ENCODE peak calls at places on chromosome 4, in seven cellular contexts. H is HCT116, X is WTC11, C is HepG2, B is K562, G is GM12878, Q is H1. Z is an unnamed sample.

GRCh38 chr4:74578329-74578728 is 133.4 kb downstream of the AREG start:
- DNase-seq in X (no peak), B (no peak), H (no peak), G (no peak), C (no peak), Q (no peak), Z (no peak)

GRCh38 chr4:7808181-7808580 is 131.5 kb downstream of the AFAP1 start:
- DNase-seq in G (no peak), Q (no peak), H (no peak), X (no peak), C (no peak), B (no peak), Z (no peak)

GRCh38 chr4:91280551-91281290 is 1023.0 kb upstream of the GRID2 start:
- DNase-seq in G (no peak), H (no peak), C (no peak), B (no peak), X (no peak), Q (no peak), Z (no peak)

GRCh38 chr4:186826866-186827541 is 103.3 kb upstream of the FAT1 start:
- DNase-seq in B (no peak), X (no peak), G (no peak), C (peak), H (no peak), Q (no peak), Z (no peak)

GRCh38 chr4:151226004-151226932 is 50.7 kb upstream of the PRSS48 start:
- DNase-seq in G (no peak), B (no peak), H (peak), C (no peak), X (no peak), Q (no peak), Z (no peak)

GRCh38 chr4:118936406-118936805 is 47.8 kb downstream of the SYNPO2 start:
- DNase-seq in C (no peak), X (no peak), H (no peak), Q (no peak), B (no peak), G (no peak), Z (no peak)

GRCh38 chr4:6751611-6752485 is 30.7 kb upstream of the KIAA0232 start:
- DNase-seq in B (no peak), C (no peak), G (no peak), Q (no peak), H (no peak), X (no peak), Z (no peak)

GRCh38 chr4:55074386-55074785 is 51.0 kb downstream of the KDR start:
- DNase-seq in H (no peak), X (no peak), G (no peak), Q (no peak), B (no peak), C (no peak), Z (no peak)

GRCh38 chr4:48943387-48943786 is 36.8 kb upstream of the OCIAD2 start:
- DNase-seq in X (peak), G (no peak), C (peak), H (peak), Q (no peak), B (peak), Z (peak)

GRCh38 chr4:23041501-23041900 is 348.8 kb downstream of the GBA3 start:
- DNase-seq in H (no peak), B (no peak), C (no peak), X (no peak), Q (no peak), G (no peak), Z (no peak)
- TF ChIP-seq SP1 in H (no peak), B (no peak), C (no peak), X (no peak), Q (no peak), G (no peak), Z (no peak)

DNA sequence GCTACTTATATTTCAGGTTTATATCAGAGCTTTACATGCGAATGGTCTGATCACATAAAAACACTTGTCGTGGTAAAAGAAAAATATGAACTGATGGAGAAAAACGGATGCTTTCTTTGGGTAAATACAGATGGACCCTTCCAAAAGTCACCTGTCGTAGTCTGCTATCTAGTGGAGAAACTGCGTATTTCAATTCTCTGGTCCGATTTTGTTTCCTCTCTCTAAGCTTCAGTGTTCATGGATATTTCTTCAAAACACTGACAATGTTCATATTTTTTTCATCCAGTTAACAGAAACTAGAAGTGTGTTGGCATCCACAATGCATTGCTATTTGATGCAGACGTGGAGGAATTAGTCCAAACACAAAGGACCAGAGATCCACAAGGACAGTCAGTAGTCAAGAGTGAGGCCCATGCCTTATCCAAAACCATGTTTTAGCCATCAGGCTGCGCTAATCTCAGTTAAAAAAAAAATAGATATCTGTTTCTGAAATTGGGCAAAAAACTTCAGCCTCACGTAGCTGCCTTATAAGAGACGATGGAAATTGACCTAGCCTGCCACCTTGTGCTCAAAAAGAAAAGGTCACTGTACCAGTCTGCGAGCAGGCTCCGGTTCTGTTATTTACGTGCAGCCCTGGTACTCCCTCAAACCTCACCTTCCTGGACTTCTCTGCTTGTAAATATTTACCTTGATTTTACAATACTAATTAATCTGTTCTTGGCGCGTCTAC is 16.0 kb downstream of the MEPE start:
- DNase-seq in C (peak), Q (no peak), H (peak), X (peak), B (peak), G (no peak), Z (peak)
- TF ChIP-seq SP1 in C (no peak), Q (no peak), H (no peak), X (no peak), B (no peak), G (no peak), Z (no peak)

DNA sequence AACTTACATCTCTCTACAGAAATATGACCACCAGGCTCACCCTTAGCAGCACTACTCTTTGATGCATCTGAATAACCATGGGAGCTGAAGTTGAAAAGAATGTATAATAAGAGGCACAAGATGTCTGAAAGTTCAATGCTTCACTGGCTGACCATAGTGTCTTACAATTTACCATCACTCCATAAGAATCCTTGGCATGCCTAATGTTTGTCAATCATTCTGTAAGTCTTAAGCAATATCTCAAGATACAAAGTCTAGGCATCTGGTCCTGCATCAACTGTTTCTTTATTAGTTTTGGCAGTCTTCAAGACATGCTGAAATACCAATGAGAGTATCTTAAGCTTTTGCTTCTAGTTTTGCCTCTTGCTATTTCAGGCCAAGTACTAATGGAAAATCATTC is 755.5 kb downstream of the STIM2 start:
- DNase-seq in Q (no peak), X (no peak), H (no peak), C (no peak), G (no peak), B (no peak), Z (no peak)
- TF ChIP-seq SP1 in Q (no peak), X (no peak), H (no peak), C (no peak), G (no peak), B (no peak), Z (no peak)

GRCh38 chr4:22268350-22269025 is 247.4 kb downstream of the ADGRA3 start:
- DNase-seq in C (peak), Q (no peak), X (no peak), B (no peak), G (no peak), H (no peak), Z (no peak)
- TF ChIP-seq SP1 in C (no peak), Q (no peak), X (no peak), B (no peak), G (no peak), H (no peak), Z (no peak)

GRCh38 chr4:26020896-26021295 is 106.9 kb downstream of the SMIM20 start:
- DNase-seq in X (no peak), G (no peak), C (peak), Q (no peak), H (no peak), B (no peak), Z (no peak)
- TF ChIP-seq SP1 in X (no peak), G (no peak), C (no peak), Q (no peak), H (no peak), B (no peak), Z (no peak)

DNA sequence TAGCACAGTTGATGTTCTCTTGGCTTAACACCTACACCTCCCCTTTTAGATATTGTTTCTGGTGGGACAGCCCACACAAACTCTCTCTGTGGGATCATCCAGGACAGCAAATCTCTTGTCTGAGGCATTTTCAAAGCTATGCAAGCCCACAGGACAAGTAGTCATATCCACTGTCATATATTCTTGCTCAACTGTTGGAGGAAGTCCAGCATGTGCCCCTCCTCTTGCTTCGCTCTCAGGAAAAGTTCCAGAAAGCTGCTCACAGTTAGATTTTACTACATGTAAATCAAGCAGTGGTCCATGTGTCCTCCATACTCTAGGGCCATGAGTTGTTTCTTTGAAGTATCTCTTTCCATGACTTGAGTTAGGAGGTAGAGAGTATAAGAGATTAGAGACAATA is 260.7 kb downstream of the INPP4B start:
- DNase-seq in G (no peak), B (no peak), Q (no peak), C (no peak), X (no peak), H (no peak), Z (no peak)
- TF ChIP-seq SP1 in G (no peak), B (no peak), Q (no peak), C (no peak), X (no peak), H (no peak), Z (no peak)

GRCh38 chr4:101910786-101911373 is 120.3 kb downstream of the BANK1 start:
- DNase-seq in X (no peak), B (no peak), G (no peak), H (no peak), Q (no peak), C (no peak), Z (no peak)
- TF ChIP-seq SP1 in X (no peak), B (no peak), G (no peak), H (no peak), Q (no peak), C (no peak), Z (no peak)

Z was measured in HEK293T.